ENCODE peak calls at places on chromosomes 5 and 9, in eight cellular contexts. U is tibial nerve, Q is adrenal gland, Y is suprapubic skin, G is body of pancreas, H is esophagus muscularis mucosa, S is Peyer's patch, A is IMR-90. M is an unnamed sample.

GRCh38 chr5:172284275-172284971 is 859 bp upstream of the UBTD2 start:
- DNase-seq in H (no peak), A (no peak), Y (peak), S (peak), U (peak), Q (no peak), G (no peak), M (no peak)

GRCh38 chr9:115115924-115116323 is 2.0 kb downstream of the TNC start:
- DNase-seq in A (peak), S (no peak), Y (no peak), G (no peak), U (no peak), H (peak), Q (no peak), M (no peak)

GRCh38 chr9:79154806-79155205 is 417.0 kb upstream of the TLE4 start:
- DNase-seq in S (no peak), A (peak), H (no peak), Q (no peak), U (no peak), Y (no peak), G (no peak), M (no peak)

GRCh38 chr5:175340180-175340579 is 103.8 kb downstream of the DRD1 start:
- DNase-seq in G (no peak), Q (no peak), Y (no peak), A (no peak), U (no peak), H (no peak), S (no peak), M (no peak)

GRCh38 chr9:86073839-86074238 is 25.5 kb downstream of the GOLM1 start:
- DNase-seq in Q (no peak), A (no peak), Y (no peak), H (no peak), U (no peak), S (no peak), G (no peak), M (no peak)

GRCh38 chr5:34858798-34859197 is 19.8 kb downstream of the TTC23L start:
- DNase-seq in S (no peak), Y (no peak), Q (no peak), A (no peak), G (no peak), H (no peak), U (no peak), M (no peak)

GRCh38 chr5:93532370-93532769 is 48.6 kb downstream of the NR2F1-AS1 start:
- DNase-seq in H (peak), Q (peak), Y (peak), G (peak), S (peak), A (peak), U (peak), M (peak)

GRCh38 chr9:124735121-124735520 is 36.0 kb downstream of the NR6A1 start:
- DNase-seq in H (no peak), U (no peak), G (no peak), Y (no peak), S (no peak), Q (no peak), A (peak), M (no peak)

GRCh38 chr9:135664801-135665794 is 2.0 kb downstream of the LCN9 start:
- DNase-seq in H (no peak), S (peak), Y (peak), U (no peak), Q (no peak), A (no peak), G (no peak), M (no peak)

GRCh38 chr9:93156475-93157008 is 22.5 kb upstream of the NINJ1 start:
- DNase-seq in G (no peak), U (no peak), S (no peak), Q (no peak), A (no peak), Y (no peak), H (no peak), M (no peak)

GRCh38 chr9:130498298-130498917 is 53.6 kb downstream of the ASS1 start:
- DNase-seq in Q (no peak), A (no peak), Y (no peak), S (peak), H (no peak), G (no peak), U (no peak), M (no peak)

GRCh38 chr9:79360387-79361347 is 211.1 kb upstream of the TLE4 start:
- DNase-seq in G (no peak), Q (no peak), A (peak), Y (no peak), U (no peak), H (no peak), S (no peak), M (no peak)

GRCh38 chr5:71807909-71808308 is 88.8 kb downstream of the CARTPT start:
- DNase-seq in Y (no peak), A (no peak), U (no peak), H (no peak), Q (no peak), G (no peak), S (no peak), M (no peak)

GRCh38 chr5:71811779-71812178 is 92.7 kb downstream of the CARTPT start:
- DNase-seq in A (no peak), H (no peak), Y (no peak), Q (no peak), S (no peak), U (no peak), G (no peak), M (no peak)

GRCh38 chr5:71809446-71809845 is 90.4 kb downstream of the CARTPT start:
- DNase-seq in Q (no peak), U (no peak), Y (no peak), G (no peak), S (no peak), H (no peak), A (no peak), M (no peak)

GRCh38 chr5:71810023-71810422 is 90.9 kb downstream of the CARTPT start:
- DNase-seq in H (no peak), S (no peak), A (no peak), Q (no peak), U (no peak), G (no peak), Y (no peak), M (no peak)

DNA sequence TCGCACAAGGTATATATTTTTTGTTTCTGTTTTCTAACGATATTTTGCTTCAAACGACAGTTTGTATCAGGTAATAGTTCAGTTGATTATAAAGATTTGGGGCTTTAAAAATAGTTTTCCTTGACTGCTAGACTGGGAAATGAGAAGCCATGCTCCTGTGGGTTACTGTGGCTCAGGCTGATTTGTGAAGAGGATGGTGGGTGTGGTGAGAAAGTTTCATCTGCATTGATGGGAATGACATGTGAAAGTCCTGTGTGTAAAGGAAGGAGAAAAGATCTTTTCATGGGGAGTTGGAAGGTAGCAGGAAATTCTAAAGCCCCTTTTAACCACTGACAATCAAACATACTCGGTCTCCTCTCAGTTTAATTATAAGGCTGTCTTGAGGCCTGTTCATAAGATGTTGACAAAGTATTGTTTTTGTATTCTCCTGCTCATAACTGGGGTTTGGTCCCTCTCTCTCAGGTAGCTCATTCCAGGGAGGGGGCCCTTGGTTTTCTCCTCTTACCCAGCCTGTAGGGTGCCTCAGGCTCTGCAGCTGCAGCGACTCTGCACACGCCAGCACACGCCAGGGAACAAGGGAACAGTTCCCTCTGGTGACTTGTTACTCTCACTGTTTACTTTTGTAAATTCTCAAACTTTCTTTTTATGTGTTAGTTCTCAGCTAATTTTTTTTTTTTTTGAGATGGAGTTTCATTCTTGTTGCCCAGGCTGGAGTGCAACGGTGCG is 91.5 kb downstream of the CARTPT start:
- DNase-seq in Q (no peak), H (no peak), S (no peak), A (no peak), U (no peak), G (no peak), Y (no peak), M (no peak)
- H3K4me3 ChIP-seq in Q (no peak), H (no peak), S (no peak), A (no peak), U (no peak), G (no peak), Y (no peak), M (no peak)

GRCh38 chr5:126776499-126777256 is at the start of gene LMNB1:
- DNase-seq in S (peak), Y (peak), U (peak), A (peak), Q (peak), H (peak), G (peak), M (peak)
- TF ChIP-seq POLR2A in S (peak), Y (no peak), U (peak), A (peak), Q (no peak), H (no peak), G (peak), M (no peak)

GRCh38 chr5:61289669-61290363 is 42.2 kb upstream of the ZSWIM6 start:
- DNase-seq in G (no peak), A (no peak), H (no peak), U (no peak), Q (no peak), S (no peak), Y (no peak), M (no peak)
- H3K27ac ChIP-seq in G (no peak), A (no peak), H (peak), U (no peak), Q (no peak), S (no peak), Y (no peak), M (no peak)

GRCh38 chr9:121266356-121266755 is 1.6 kb upstream of the GSN start:
- DNase-seq in Y (no peak), S (no peak), A (no peak), H (no peak), Q (no peak), U (no peak), G (no peak), M (no peak)
- H3K4me3 ChIP-seq in Y (no peak), S (no peak), A (no peak), H (no peak), Q (no peak), U (no peak), G (no peak), M (no peak)

GRCh38 chr9:96417051-96417586 is 1.1 kb downstream of the ZNF367 start:
- DNase-seq in S (peak), Q (peak), A (peak), Y (peak), G (peak), U (peak), H (peak), M (peak)

GRCh38 chr9:96413312-96414221 is 4.6 kb downstream of the ZNF367 start:
- DNase-seq in S (peak), Y (no peak), U (no peak), Q (no peak), H (no peak), G (no peak), A (no peak), M (no peak)

GRCh38 chr9:96411129-96411820 is 6.9 kb downstream of the ZNF367 start:
- DNase-seq in Y (no peak), H (no peak), U (no peak), G (no peak), Q (no peak), S (no peak), A (no peak), M (no peak)

GRCh38 chr9:96408409-96409280 is 9.5 kb downstream of the ZNF367 start:
- DNase-seq in H (no peak), Y (no peak), A (no peak), S (no peak), G (no peak), Q (no peak), U (no peak), M (no peak)

DNA sequence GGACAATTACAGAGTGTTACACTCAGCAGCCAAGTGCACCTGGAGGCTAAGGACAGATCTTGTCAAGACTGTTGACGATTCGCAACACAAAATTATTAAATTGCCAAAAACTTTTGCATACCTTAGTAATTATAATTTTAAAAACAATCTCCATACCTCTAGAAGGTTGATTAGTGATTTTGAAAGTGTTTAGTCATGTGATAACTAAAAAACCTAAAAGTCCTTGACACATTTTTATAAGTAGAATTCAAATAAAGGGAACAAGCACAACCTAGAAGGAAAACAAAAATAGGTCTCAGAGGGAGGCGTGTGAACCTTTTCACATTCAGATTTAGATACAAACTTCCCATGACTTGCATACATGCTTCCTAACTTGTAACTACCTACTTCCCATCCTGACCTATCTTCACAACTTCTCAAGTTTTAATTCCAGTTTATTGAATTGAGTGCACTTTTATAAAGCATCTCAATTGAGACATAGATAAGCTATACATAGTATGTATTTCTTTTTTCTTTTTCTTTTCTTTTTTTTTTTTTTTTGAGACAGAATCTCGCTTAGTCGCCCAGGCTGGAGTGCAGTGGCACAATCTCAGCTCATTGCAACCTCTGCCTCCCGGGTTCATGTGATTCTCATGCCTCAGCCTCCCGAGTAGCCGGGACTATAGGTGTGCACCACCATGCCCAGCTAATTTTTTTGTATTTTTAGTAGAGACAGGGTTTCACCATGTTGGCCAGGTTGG is 5.8 kb downstream of the ZNF367 start:
- DNase-seq in U (no peak), S (no peak), G (no peak), A (no peak), H (no peak), Y (no peak), Q (no peak), M (no peak)
- TF ChIP-seq POLR2A in U (no peak), S (no peak), G (no peak), A (no peak), H (no peak), Y (no peak), Q (no peak), M (no peak)

GRCh38 chr5:142115937-142116614 is 7.5 kb downstream of the NDFIP1 start:
- DNase-seq in S (no peak), Q (no peak), Y (no peak), U (no peak), H (no peak), A (peak), G (no peak), M (no peak)

GRCh38 chr5:142120247-142120935 is 11.8 kb downstream of the NDFIP1 start:
- DNase-seq in S (no peak), Y (no peak), U (no peak), G (no peak), A (no peak), Q (no peak), H (no peak), M (no peak)

GRCh38 chr5:142118421-142118686 is 9.8 kb downstream of the NDFIP1 start:
- DNase-seq in Q (no peak), A (no peak), U (no peak), G (no peak), H (no peak), Y (no peak), S (no peak), M (no peak)

GRCh38 chr5:142119051-142119625 is 10.6 kb downstream of the NDFIP1 start:
- DNase-seq in A (no peak), U (no peak), G (no peak), Y (no peak), S (no peak), Q (no peak), H (no peak), M (no peak)

GRCh38 chr5:142117579-142118420 is 9.2 kb downstream of the NDFIP1 start:
- DNase-seq in G (no peak), Q (no peak), H (no peak), A (no peak), S (no peak), U (no peak), Y (no peak), M (no peak)
- H3K27ac ChIP-seq in G (no peak), Q (no peak), H (no peak), A (no peak), S (no peak), U (no peak), Y (no peak), M (peak)